ENCODE peak calls at places on chromosome 21, in six cellular contexts. One of them, this sample, is unnamed.

GRCh38 chr21:38159355-38159754 is 97.4 kb upstream of the KCNJ15 start:
- DNase-seq in transverse colon: peak; percentile 58
- DNase-seq in stomach: peak; percentile 70
- DNase-seq in adrenal gland: peak; percentile 85
- DNase-seq in body of pancreas: peak; percentile 79
- DNase-seq in IMR-90: peak; percentile 84
- DNase-seq in this sample: no peak

GRCh38 chr21:29211205-29211604 is 80.8 kb downstream of the MAP3K7CL start:
- DNase-seq in stomach: no peak
- DNase-seq in transverse colon: no peak
- DNase-seq in IMR-90: no peak
- DNase-seq in adrenal gland: no peak
- DNase-seq in body of pancreas: no peak
- DNase-seq in this sample: no peak

GRCh38 chr21:32578107-32578691 is 7.1 kb downstream of the TCP10L start:
- DNase-seq in adrenal gland: no peak
- DNase-seq in IMR-90: peak; percentile 9
- DNase-seq in transverse colon: peak; percentile 34
- DNase-seq in body of pancreas: peak; percentile 26
- DNase-seq in stomach: no peak
- DNase-seq in this sample: peak; percentile 85

GRCh38 chr21:46322351-46323226 is 1.1 kb downstream of the C21orf58 start:
- DNase-seq in body of pancreas: no peak
- DNase-seq in adrenal gland: peak; percentile 57
- DNase-seq in stomach: no peak
- DNase-seq in transverse colon: no peak
- DNase-seq in IMR-90: peak; percentile 47
- DNase-seq in this sample: no peak

GRCh38 chr21:33247596-33247995 is 17.9 kb downstream of the IFNAR2 start:
- DNase-seq in adrenal gland: no peak
- DNase-seq in IMR-90: no peak
- DNase-seq in stomach: no peak
- DNase-seq in transverse colon: no peak
- DNase-seq in body of pancreas: no peak
- DNase-seq in this sample: no peak

GRCh38 chr21:34642211-34643075 is 26.4 kb upstream of the CLIC6 start:
- DNase-seq in body of pancreas: no peak
- DNase-seq in stomach: no peak
- DNase-seq in transverse colon: no peak
- DNase-seq in adrenal gland: no peak
- DNase-seq in IMR-90: peak; percentile 18
- DNase-seq in this sample: peak; percentile 52

GRCh38 chr21:32261929-32262328 is 16.9 kb downstream of the MIS18A start:
- DNase-seq in transverse colon: no peak
- DNase-seq in IMR-90: no peak
- DNase-seq in stomach: no peak
- DNase-seq in adrenal gland: no peak
- DNase-seq in body of pancreas: no peak
- DNase-seq in this sample: no peak

GRCh38 chr21:39891111-39891510 is 23.9 kb downstream of the PCP4 start:
- DNase-seq in IMR-90: no peak
- DNase-seq in stomach: no peak
- DNase-seq in body of pancreas: no peak
- DNase-seq in transverse colon: no peak
- DNase-seq in adrenal gland: no peak
- DNase-seq in this sample: no peak

GRCh38 chr21:36321325-36322082 is 1.5 kb downstream of the MORC3 start:
- DNase-seq in IMR-90: peak; percentile 35
- DNase-seq in body of pancreas: peak; percentile 61
- DNase-seq in adrenal gland: peak; percentile 54
- DNase-seq in stomach: peak; percentile 33
- DNase-seq in transverse colon: no peak
- DNase-seq in this sample: no peak

GRCh38 chr21:16533692-16534407 is 804.1 kb downstream of the USP25 start:
- DNase-seq in IMR-90: no peak
- DNase-seq in body of pancreas: no peak
- DNase-seq in stomach: no peak
- DNase-seq in adrenal gland: no peak
- DNase-seq in transverse colon: no peak
- DNase-seq in this sample: no peak

GRCh38 chr21:16532841-16533240 is 803.1 kb downstream of the USP25 start:
- DNase-seq in body of pancreas: no peak
- DNase-seq in stomach: no peak
- DNase-seq in IMR-90: peak; percentile 43
- DNase-seq in adrenal gland: no peak
- DNase-seq in transverse colon: no peak
- DNase-seq in this sample: no peak

GRCh38 chr21:16536661-16537359 is 807.0 kb downstream of the USP25 start:
- DNase-seq in IMR-90: peak; percentile 6
- DNase-seq in transverse colon: no peak
- DNase-seq in adrenal gland: no peak
- DNase-seq in stomach: no peak
- DNase-seq in body of pancreas: no peak
- DNase-seq in this sample: no peak

GRCh38 chr21:16535100-16535418 is 805.3 kb downstream of the USP25 start:
- DNase-seq in IMR-90: peak; percentile 55
- DNase-seq in body of pancreas: peak; percentile 81
- DNase-seq in adrenal gland: peak; percentile 95
- DNase-seq in stomach: peak; percentile 30
- DNase-seq in transverse colon: peak; percentile 30
- DNase-seq in this sample: peak; percentile 93

GRCh38 chr21:16534408-16535099 is 804.8 kb downstream of the USP25 start:
- DNase-seq in adrenal gland: peak; percentile 90
- DNase-seq in body of pancreas: peak; percentile 68
- DNase-seq in stomach: peak; percentile 29
- DNase-seq in transverse colon: peak; percentile 16
- DNase-seq in IMR-90: peak; percentile 32
- DNase-seq in this sample: peak; percentile 79
- TF ChIP-seq POLR2A in adrenal gland: no peak
- TF ChIP-seq POLR2A in body of pancreas: no peak
- TF ChIP-seq POLR2A in stomach: no peak
- TF ChIP-seq POLR2A in transverse colon: no peak
- TF ChIP-seq POLR2A in IMR-90: no peak
- TF ChIP-seq POLR2A in this sample: no peak

GRCh38 chr21:25984538-25984937 is 186.0 kb downstream of the APP start:
- DNase-seq in adrenal gland: no peak
- DNase-seq in IMR-90: no peak
- DNase-seq in stomach: no peak
- DNase-seq in body of pancreas: no peak
- DNase-seq in transverse colon: no peak
- DNase-seq in this sample: no peak

GRCh38 chr21:25986928-25987327 is 183.6 kb downstream of the APP start:
- DNase-seq in body of pancreas: no peak
- DNase-seq in transverse colon: no peak
- DNase-seq in adrenal gland: no peak
- DNase-seq in IMR-90: no peak
- DNase-seq in stomach: no peak
- DNase-seq in this sample: no peak

GRCh38 chr21:25985990-25986389 is 184.6 kb downstream of the APP start:
- DNase-seq in IMR-90: no peak
- DNase-seq in transverse colon: no peak
- DNase-seq in adrenal gland: no peak
- DNase-seq in stomach: no peak
- DNase-seq in body of pancreas: no peak
- DNase-seq in this sample: no peak

GRCh38 chr21:25983745-25984144 is 186.8 kb downstream of the APP start:
- DNase-seq in transverse colon: no peak
- DNase-seq in adrenal gland: no peak
- DNase-seq in IMR-90: no peak
- DNase-seq in stomach: no peak
- DNase-seq in body of pancreas: peak; percentile 38
- DNase-seq in this sample: no peak

GRCh38 chr21:25988738-25989137 is 181.8 kb downstream of the APP start:
- DNase-seq in IMR-90: no peak
- DNase-seq in transverse colon: no peak
- DNase-seq in body of pancreas: no peak
- DNase-seq in adrenal gland: no peak
- DNase-seq in stomach: no peak
- DNase-seq in this sample: no peak
- TF ChIP-seq POLR2A in IMR-90: no peak
- TF ChIP-seq POLR2A in transverse colon: no peak
- TF ChIP-seq POLR2A in body of pancreas: no peak
- TF ChIP-seq POLR2A in adrenal gland: no peak
- TF ChIP-seq POLR2A in stomach: no peak
- TF ChIP-seq POLR2A in this sample: no peak

DNA sequence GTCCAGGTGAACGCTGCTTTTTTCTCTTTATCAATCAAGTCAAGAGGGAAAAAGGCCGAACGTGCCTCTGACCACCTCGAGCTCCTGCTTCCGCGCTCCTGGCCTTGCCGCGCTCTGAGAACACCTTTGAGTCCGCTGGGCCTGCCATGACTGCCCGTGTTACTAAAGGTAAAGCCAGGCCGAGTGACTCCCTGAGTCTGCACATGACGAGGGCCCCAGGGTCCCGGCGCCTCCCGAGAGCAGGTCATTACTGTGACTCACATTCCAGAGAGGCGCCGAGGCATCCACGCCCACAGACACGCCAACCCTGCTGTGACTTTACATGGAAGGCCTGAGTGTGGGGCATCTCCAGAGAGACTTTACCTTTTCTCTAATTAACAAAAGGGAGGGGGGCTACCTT is 11.1 kb downstream of the POFUT2 start:
- DNase-seq in body of pancreas: no peak
- DNase-seq in stomach: peak; percentile 23
- DNase-seq in transverse colon: no peak
- DNase-seq in adrenal gland: peak; percentile 49
- DNase-seq in IMR-90: no peak
- DNase-seq in this sample: peak; percentile 78
- TF ChIP-seq POLR2A in body of pancreas: no peak
- TF ChIP-seq POLR2A in stomach: no peak
- TF ChIP-seq POLR2A in transverse colon: no peak
- TF ChIP-seq POLR2A in adrenal gland: no peak
- TF ChIP-seq POLR2A in IMR-90: no peak
- TF ChIP-seq POLR2A in this sample: no peak

DNA sequence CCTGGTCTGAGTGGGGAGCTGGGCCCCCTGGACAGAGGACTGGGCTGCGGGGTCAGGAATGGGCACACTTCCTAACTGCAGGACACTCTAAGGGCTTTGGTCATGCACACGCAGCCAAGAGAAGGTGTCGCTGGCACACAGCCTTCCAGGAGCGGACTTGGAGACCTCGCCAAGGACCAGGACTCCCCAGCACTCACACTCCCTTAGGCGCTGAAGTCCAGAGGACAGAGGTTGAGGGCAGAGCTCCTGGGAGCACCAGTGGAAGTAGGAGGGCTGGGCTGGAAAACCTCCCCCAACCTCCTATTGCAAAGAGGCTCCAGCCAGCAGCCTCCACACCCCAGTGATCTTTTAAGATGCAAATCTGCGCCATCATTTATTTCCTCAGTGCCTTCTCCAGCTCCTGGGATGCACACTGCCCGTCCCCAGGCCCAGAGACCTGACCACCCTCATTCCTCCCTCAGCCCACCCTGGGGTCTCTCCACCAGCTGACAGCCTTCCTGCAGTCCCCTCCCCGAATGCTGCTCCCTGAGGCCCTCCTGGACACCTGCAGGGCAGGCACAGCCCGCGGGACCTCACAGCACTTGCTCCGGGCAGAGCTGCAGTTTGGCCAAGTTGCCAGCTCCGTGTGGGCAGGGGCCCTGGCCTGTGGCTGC is 3.0 kb downstream of the TSPEAR start:
- DNase-seq in IMR-90: no peak
- DNase-seq in transverse colon: no peak
- DNase-seq in body of pancreas: no peak
- DNase-seq in stomach: peak; percentile 19
- DNase-seq in adrenal gland: no peak
- DNase-seq in this sample: no peak
- TF ChIP-seq POLR2A in IMR-90: no peak
- TF ChIP-seq POLR2A in transverse colon: no peak
- TF ChIP-seq POLR2A in body of pancreas: no peak
- TF ChIP-seq POLR2A in stomach: no peak
- TF ChIP-seq POLR2A in adrenal gland: no peak
- TF ChIP-seq POLR2A in this sample: no peak

GRCh38 chr21:14759285-14759684 is 213.2 kb upstream of the SAMSN1 start:
- DNase-seq in adrenal gland: no peak
- DNase-seq in IMR-90: no peak
- DNase-seq in body of pancreas: no peak
- DNase-seq in transverse colon: no peak
- DNase-seq in stomach: no peak
- DNase-seq in this sample: no peak

GRCh38 chr21:14763695-14764064 is 217.6 kb upstream of the SAMSN1 start:
- DNase-seq in body of pancreas: no peak
- DNase-seq in transverse colon: no peak
- DNase-seq in adrenal gland: no peak
- DNase-seq in IMR-90: no peak
- DNase-seq in stomach: no peak
- DNase-seq in this sample: no peak

GRCh38 chr21:14762309-14762708 is 216.2 kb upstream of the SAMSN1 start:
- DNase-seq in adrenal gland: no peak
- DNase-seq in transverse colon: no peak
- DNase-seq in IMR-90: no peak
- DNase-seq in body of pancreas: no peak
- DNase-seq in stomach: no peak
- DNase-seq in this sample: no peak

GRCh38 chr21:14766241-14766640 is 220.1 kb upstream of the SAMSN1 start:
- DNase-seq in stomach: no peak
- DNase-seq in IMR-90: no peak
- DNase-seq in body of pancreas: no peak
- DNase-seq in adrenal gland: no peak
- DNase-seq in transverse colon: no peak
- DNase-seq in this sample: no peak

GRCh38 chr21:14762734-14763694 is 216.9 kb upstream of the SAMSN1 start:
- DNase-seq in body of pancreas: no peak
- DNase-seq in adrenal gland: no peak
- DNase-seq in stomach: no peak
- DNase-seq in transverse colon: no peak
- DNase-seq in IMR-90: no peak
- DNase-seq in this sample: no peak
- TF ChIP-seq POLR2A in body of pancreas: no peak
- TF ChIP-seq POLR2A in adrenal gland: no peak
- TF ChIP-seq POLR2A in stomach: no peak
- TF ChIP-seq POLR2A in transverse colon: peak; percentile 40
- TF ChIP-seq POLR2A in IMR-90: no peak
- TF ChIP-seq POLR2A in this sample: no peak

DNA sequence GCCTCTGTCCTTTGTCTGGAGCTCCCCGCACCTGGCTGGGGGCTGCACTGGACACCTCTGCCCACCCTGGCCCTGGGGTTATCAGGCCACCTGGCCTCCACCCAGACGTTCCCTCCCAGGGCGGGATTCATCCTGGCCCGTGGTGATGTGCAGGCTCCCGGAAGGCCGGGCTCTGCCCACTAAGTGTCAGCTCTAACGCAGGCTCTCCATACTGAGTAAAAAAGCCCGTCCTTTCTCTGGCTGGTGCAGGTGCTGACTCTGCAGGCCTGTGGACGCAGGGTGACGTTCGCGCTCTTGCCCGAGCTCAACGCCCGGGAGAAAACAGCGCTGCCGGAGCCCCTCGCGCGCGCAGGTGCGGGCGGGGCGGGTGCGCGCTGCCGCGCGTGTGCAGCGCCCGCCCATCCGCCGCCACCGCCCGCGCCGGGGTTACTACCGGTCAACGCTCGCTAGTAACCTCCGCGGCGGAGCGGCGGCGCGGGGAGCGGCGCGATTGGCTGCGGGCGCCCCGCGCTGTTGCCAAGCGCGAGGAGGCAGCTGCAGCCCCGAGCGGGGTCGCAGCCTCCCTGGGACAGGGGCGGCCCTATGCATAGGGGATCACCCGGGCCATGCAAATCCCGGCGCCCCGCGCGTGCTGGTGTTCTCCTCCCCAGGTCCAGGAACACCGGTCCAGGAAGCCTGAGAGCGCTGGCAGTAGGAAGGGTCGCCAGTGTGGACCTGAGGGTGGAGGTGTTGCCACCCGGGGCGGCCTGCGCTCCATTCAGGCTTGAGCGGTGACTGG is 15.7 kb downstream of the ABCG1 start:
- DNase-seq in adrenal gland: peak; percentile 90
- DNase-seq in transverse colon: peak; percentile 85
- DNase-seq in IMR-90: peak; percentile 45
- DNase-seq in stomach: peak; percentile 84
- DNase-seq in body of pancreas: peak; percentile 79
- DNase-seq in this sample: no peak
- TF ChIP-seq POLR2A in adrenal gland: peak; percentile 68
- TF ChIP-seq POLR2A in transverse colon: peak; percentile 57
- TF ChIP-seq POLR2A in IMR-90: no peak
- TF ChIP-seq POLR2A in stomach: no peak
- TF ChIP-seq POLR2A in body of pancreas: no peak
- TF ChIP-seq POLR2A in this sample: no peak

This sample was measured in lower leg skin.